ENCODE peak calls at places on chromosomes 3 and 15, in nine cellular contexts. One of them, this sample, is unnamed. For H3K27me3 and H3K4me1, the result is how much of the 10 kb centered on the place peaks cover.

GRCh38 chr15:56732135-56732880 is 1.0 kb downstream of the ZNF280D start:
- DNase-seq in mesendoderm: peak
- DNase-seq in pancreas: peak
- DNase-seq in GM23248: peak
- DNase-seq in lower lobe of right lung: no peak
- DNase-seq in right cardiac atrium: no peak
- DNase-seq in HCT116: no peak
- DNase-seq in K562: no peak
- DNase-seq in HepG2: peak
- DNase-seq in this sample: peak

GRCh38 chr3:5251196-5251583 is 63.7 kb downstream of the EDEM1 start:
- DNase-seq in K562: no peak
- DNase-seq in HepG2: no peak
- DNase-seq in GM23248: no peak
- DNase-seq in right cardiac atrium: no peak
- DNase-seq in lower lobe of right lung: no peak
- DNase-seq in HCT116: no peak
- DNase-seq in pancreas: no peak
- DNase-seq in mesendoderm: no peak
- DNase-seq in this sample: no peak

GRCh38 chr3:64214002-64214696 is 11.1 kb downstream of the PRICKLE2 start:
- DNase-seq in mesendoderm: no peak
- DNase-seq in lower lobe of right lung: peak
- DNase-seq in HCT116: no peak
- DNase-seq in K562: no peak
- DNase-seq in GM23248: peak
- DNase-seq in HepG2: no peak
- DNase-seq in pancreas: peak
- DNase-seq in right cardiac atrium: peak
- DNase-seq in this sample: peak

GRCh38 chr15:96352594-96353377 is 22.3 kb downstream of the NR2F2 start:
- DNase-seq in K562: no peak
- DNase-seq in GM23248: peak
- DNase-seq in mesendoderm: no peak
- DNase-seq in right cardiac atrium: no peak
- DNase-seq in lower lobe of right lung: no peak
- DNase-seq in HepG2: no peak
- DNase-seq in pancreas: no peak
- DNase-seq in HCT116: no peak
- DNase-seq in this sample: no peak

GRCh38 chr15:38647683-38648082 is 83.1 kb upstream of the RASGRP1 start:
- DNase-seq in right cardiac atrium: no peak
- DNase-seq in HepG2: peak
- DNase-seq in K562: no peak
- DNase-seq in HCT116: peak
- DNase-seq in pancreas: no peak
- DNase-seq in GM23248: peak
- DNase-seq in lower lobe of right lung: no peak
- DNase-seq in mesendoderm: peak
- DNase-seq in this sample: no peak

GRCh38 chr3:195007794-195008193 is 263.2 kb downstream of the XXYLT1 start:
- DNase-seq in lower lobe of right lung: no peak
- DNase-seq in K562: no peak
- DNase-seq in mesendoderm: no peak
- DNase-seq in HepG2: no peak
- DNase-seq in pancreas: no peak
- DNase-seq in GM23248: no peak
- DNase-seq in HCT116: no peak
- DNase-seq in right cardiac atrium: no peak
- DNase-seq in this sample: no peak

GRCh38 chr3:83317605-83318004 is 1556.2 kb upstream of the GBE1 start:
- DNase-seq in K562: no peak
- DNase-seq in GM23248: no peak
- DNase-seq in HepG2: no peak
- DNase-seq in right cardiac atrium: no peak
- DNase-seq in pancreas: no peak
- DNase-seq in lower lobe of right lung: no peak
- DNase-seq in mesendoderm: peak
- DNase-seq in HCT116: no peak
- DNase-seq in this sample: no peak

GRCh38 chr15:101542306-101543025 is 53.0 kb upstream of the PCSK6 start:
- DNase-seq in HepG2: no peak
- DNase-seq in mesendoderm: no peak
- DNase-seq in GM23248: no peak
- DNase-seq in K562: no peak
- DNase-seq in right cardiac atrium: no peak
- DNase-seq in pancreas: no peak
- DNase-seq in HCT116: no peak
- DNase-seq in lower lobe of right lung: no peak
- DNase-seq in this sample: no peak

GRCh38 chr15:101428758-101429157 is 60.7 kb downstream of the PCSK6 start:
- DNase-seq in pancreas: peak
- DNase-seq in GM23248: no peak
- DNase-seq in HepG2: no peak
- DNase-seq in lower lobe of right lung: no peak
- DNase-seq in mesendoderm: no peak
- DNase-seq in HCT116: no peak
- DNase-seq in right cardiac atrium: no peak
- DNase-seq in K562: no peak
- DNase-seq in this sample: no peak

GRCh38 chr3:100875239-100875638 is 118.0 kb downstream of the ABI3BP start:
- DNase-seq in lower lobe of right lung: no peak
- DNase-seq in GM23248: peak
- DNase-seq in K562: no peak
- DNase-seq in HepG2: no peak
- DNase-seq in pancreas: peak
- DNase-seq in mesendoderm: no peak
- DNase-seq in HCT116: no peak
- DNase-seq in right cardiac atrium: peak
- DNase-seq in this sample: peak

GRCh38 chr3:126394179-126394976 is at the start of gene CFAP100:
- DNase-seq in pancreas: no peak
- DNase-seq in lower lobe of right lung: peak
- DNase-seq in GM23248: peak
- DNase-seq in right cardiac atrium: peak
- DNase-seq in HepG2: no peak
- DNase-seq in mesendoderm: peak
- DNase-seq in HCT116: no peak
- DNase-seq in K562: no peak
- DNase-seq in this sample: peak

GRCh38 chr3:14431556-14431927 is 29.1 kb downstream of the SLC6A6 start:
- DNase-seq in mesendoderm: peak
- DNase-seq in pancreas: no peak
- DNase-seq in HCT116: no peak
- DNase-seq in K562: peak
- DNase-seq in right cardiac atrium: peak
- DNase-seq in lower lobe of right lung: peak
- DNase-seq in HepG2: no peak
- DNase-seq in GM23248: no peak
- DNase-seq in this sample: peak

GRCh38 chr3:153219147-153219546 is 57.1 kb downstream of the RAP2B start:
- DNase-seq in HepG2: no peak
- DNase-seq in K562: no peak
- DNase-seq in right cardiac atrium: no peak
- DNase-seq in GM23248: peak
- DNase-seq in lower lobe of right lung: no peak
- DNase-seq in mesendoderm: no peak
- DNase-seq in HCT116: no peak
- DNase-seq in pancreas: no peak
- DNase-seq in this sample: no peak

GRCh38 chr3:11558002-11558401 is 85.7 kb downstream of the VGLL4 start:
- DNase-seq in GM23248: peak
- DNase-seq in right cardiac atrium: no peak
- DNase-seq in HCT116: no peak
- DNase-seq in lower lobe of right lung: peak
- DNase-seq in mesendoderm: no peak
- DNase-seq in K562: no peak
- DNase-seq in HepG2: no peak
- DNase-seq in pancreas: no peak
- DNase-seq in this sample: no peak

GRCh38 chr3:63861306-63861705 is 2.3 kb downstream of the THOC7 start:
- DNase-seq in right cardiac atrium: no peak
- DNase-seq in lower lobe of right lung: no peak
- DNase-seq in GM23248: no peak
- DNase-seq in pancreas: no peak
- DNase-seq in HepG2: no peak
- DNase-seq in K562: no peak
- DNase-seq in HCT116: no peak
- DNase-seq in mesendoderm: peak
- DNase-seq in this sample: no peak

GRCh38 chr3:4956743-4957142 is 22.5 kb upstream of the BHLHE40 start:
- DNase-seq in K562: no peak
- DNase-seq in HepG2: no peak
- DNase-seq in mesendoderm: no peak
- DNase-seq in GM23248: no peak
- DNase-seq in pancreas: no peak
- DNase-seq in lower lobe of right lung: no peak
- DNase-seq in HCT116: no peak
- DNase-seq in right cardiac atrium: no peak
- DNase-seq in this sample: no peak

GRCh38 chr3:42247576-42248027 is 18.4 kb downstream of the CCK start:
- DNase-seq in mesendoderm: peak
- DNase-seq in HCT116: peak
- DNase-seq in lower lobe of right lung: no peak
- DNase-seq in right cardiac atrium: peak
- DNase-seq in GM23248: peak
- DNase-seq in pancreas: peak
- DNase-seq in K562: peak
- DNase-seq in HepG2: peak
- DNase-seq in this sample: no peak

GRCh38 chr15:29569533-29570092 is 252.7 kb downstream of the TJP1 start:
- DNase-seq in lower lobe of right lung: no peak
- DNase-seq in HCT116: no peak
- DNase-seq in right cardiac atrium: no peak
- DNase-seq in K562: no peak
- DNase-seq in mesendoderm: peak
- DNase-seq in pancreas: peak
- DNase-seq in GM23248: no peak
- DNase-seq in HepG2: no peak
- DNase-seq in this sample: no peak

GRCh38 chr3:124168271-124168670 is 176.3 kb upstream of the ROPN1 start:
- DNase-seq in right cardiac atrium: peak
- DNase-seq in HCT116: no peak
- DNase-seq in lower lobe of right lung: no peak
- DNase-seq in HepG2: no peak
- DNase-seq in GM23248: peak
- DNase-seq in K562: no peak
- DNase-seq in pancreas: no peak
- DNase-seq in mesendoderm: no peak
- DNase-seq in this sample: no peak

GRCh38 chr3:118882353-118882947 is 152.2 kb downstream of the IGSF11 start:
- DNase-seq in pancreas: peak
- DNase-seq in mesendoderm: peak
- DNase-seq in K562: peak
- DNase-seq in HCT116: peak
- DNase-seq in GM23248: peak
- DNase-seq in HepG2: peak
- DNase-seq in right cardiac atrium: peak
- DNase-seq in lower lobe of right lung: no peak
- DNase-seq in this sample: peak

DNA sequence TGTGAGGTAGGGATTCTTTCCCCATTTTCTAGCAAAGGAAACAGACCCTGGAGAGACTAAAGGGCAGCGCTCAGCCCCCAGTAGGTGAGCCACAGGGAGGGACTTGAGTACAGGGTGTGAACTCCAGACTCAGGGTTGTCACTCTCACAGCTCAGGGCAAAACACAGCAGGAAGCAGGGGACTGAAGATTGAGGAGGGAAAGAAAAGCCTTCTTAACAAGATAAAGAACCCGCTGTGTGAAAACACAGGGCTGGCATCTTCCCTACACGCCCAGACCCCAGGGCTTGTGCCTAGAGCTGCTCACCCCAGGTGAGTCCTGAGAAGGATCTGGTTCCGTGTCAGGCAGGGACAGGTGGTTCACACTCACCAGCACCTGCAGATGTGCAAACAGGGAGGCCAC is 59.6 kb downstream of the ABTB1 start:
- DNase-seq in HepG2: no peak
- DNase-seq in mesendoderm: peak
- DNase-seq in K562: no peak
- DNase-seq in GM23248: no peak
- DNase-seq in lower lobe of right lung: no peak
- DNase-seq in HCT116: no peak
- DNase-seq in pancreas: no peak
- DNase-seq in right cardiac atrium: no peak
- DNase-seq in this sample: no peak
- H3K27me3 ChIP-seq in HepG2: under half
- H3K27me3 ChIP-seq in mesendoderm: under half
- H3K27me3 ChIP-seq in K562: under half
- H3K27me3 ChIP-seq in GM23248: under half
- H3K27me3 ChIP-seq in lower lobe of right lung: under half
- H3K27me3 ChIP-seq in HCT116: under half
- H3K27me3 ChIP-seq in pancreas: under half
- H3K27me3 ChIP-seq in right cardiac atrium: under half
- H3K27me3 ChIP-seq in this sample: under half

DNA sequence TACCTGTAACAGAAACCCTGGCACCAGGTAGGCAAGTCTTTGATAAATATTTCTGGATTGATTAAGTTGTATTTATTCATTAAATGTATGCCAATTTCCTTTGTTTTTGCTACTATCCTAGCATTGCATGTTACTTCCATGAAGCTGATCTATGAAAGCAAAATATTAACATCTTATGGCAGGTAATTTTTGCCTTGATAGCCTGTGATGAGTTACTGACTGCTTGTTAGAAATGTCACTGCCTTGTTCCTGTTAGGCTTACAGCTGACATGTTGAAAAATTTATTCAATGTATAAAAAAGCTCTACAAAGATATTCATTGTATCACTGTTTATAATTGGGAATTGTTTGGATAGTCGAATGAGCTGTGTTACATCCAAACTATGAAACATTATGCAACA is 830.1 kb downstream of the TUSC7 start:
- DNase-seq in GM23248: no peak
- DNase-seq in HCT116: no peak
- DNase-seq in right cardiac atrium: no peak
- DNase-seq in pancreas: no peak
- DNase-seq in mesendoderm: no peak
- DNase-seq in K562: no peak
- DNase-seq in HepG2: no peak
- DNase-seq in lower lobe of right lung: no peak
- DNase-seq in this sample: no peak
- H3K27ac ChIP-seq in GM23248: no peak
- H3K27ac ChIP-seq in HCT116: no peak
- H3K27ac ChIP-seq in right cardiac atrium: no peak
- H3K27ac ChIP-seq in pancreas: no peak
- H3K27ac ChIP-seq in mesendoderm: no peak
- H3K27ac ChIP-seq in K562: no peak
- H3K27ac ChIP-seq in HepG2: no peak
- H3K27ac ChIP-seq in lower lobe of right lung: no peak
- H3K27ac ChIP-seq in this sample: no peak

GRCh38 chr3:188316723-188317070 is 162.7 kb downstream of the LPP start:
- DNase-seq in K562: no peak
- DNase-seq in right cardiac atrium: no peak
- DNase-seq in lower lobe of right lung: no peak
- DNase-seq in GM23248: peak
- DNase-seq in pancreas: no peak
- DNase-seq in HCT116: no peak
- DNase-seq in mesendoderm: no peak
- DNase-seq in HepG2: no peak
- DNase-seq in this sample: no peak
- H3K4me1 ChIP-seq in K562: under half
- H3K4me1 ChIP-seq in right cardiac atrium: under half
- H3K4me1 ChIP-seq in lower lobe of right lung: under half
- H3K4me1 ChIP-seq in GM23248: under half
- H3K4me1 ChIP-seq in pancreas: under half
- H3K4me1 ChIP-seq in HCT116: under half
- H3K4me1 ChIP-seq in mesendoderm: under half
- H3K4me1 ChIP-seq in HepG2: under half
- H3K4me1 ChIP-seq in this sample: under half

GRCh38 chr15:32721594-32721993 is 3.8 kb downstream of the GREM1 start:
- DNase-seq in lower lobe of right lung: no peak
- DNase-seq in HCT116: no peak
- DNase-seq in right cardiac atrium: no peak
- DNase-seq in K562: no peak
- DNase-seq in HepG2: no peak
- DNase-seq in pancreas: no peak
- DNase-seq in GM23248: peak
- DNase-seq in mesendoderm: no peak
- DNase-seq in this sample: no peak
- H3K27me3 ChIP-seq in lower lobe of right lung: under half
- H3K27me3 ChIP-seq in HCT116: under half
- H3K27me3 ChIP-seq in right cardiac atrium: under half
- H3K27me3 ChIP-seq in K562: under half
- H3K27me3 ChIP-seq in HepG2: under half
- H3K27me3 ChIP-seq in pancreas: under half
- H3K27me3 ChIP-seq in GM23248: under half
- H3K27me3 ChIP-seq in mesendoderm: under half
- H3K27me3 ChIP-seq in this sample: under half